ENCODE peak calls at places on chromosomes 2 and 18, in five cellular contexts. J is HCT116, D is MM.1S, P is GM23248, V is GM23338. H is an unnamed sample.

GRCh38 chr2:20365249-20365817 is 14.7 kb upstream of the PUM2 start:
- DNase-seq in D (peak; percentile 33), P (peak; percentile 91), V (no peak), J (no peak), H (no peak)

GRCh38 chr2:195596840-195597239 is 60.2 kb upstream of the SLC39A10 start:
- DNase-seq in D (no peak), J (no peak), V (no peak), P (peak; percentile 23), H (no peak)

GRCh38 chr2:218997730-218998129 is 4.5 kb upstream of the CRYBA2 start:
- DNase-seq in V (no peak), J (no peak), P (no peak), D (no peak), H (no peak)

GRCh38 chr2:173101687-173102086 is 26.0 kb downstream of the MAP3K20 start:
- DNase-seq in J (no peak), V (no peak), P (peak; percentile 84), D (no peak), H (no peak)

GRCh38 chr2:42974697-42975357 is 182.4 kb upstream of the HAAO start:
- DNase-seq in J (peak; percentile 6), V (peak; percentile 86), D (peak; percentile 24), P (peak; percentile 83), H (peak; percentile 84)

GRCh38 chr2:153819501-153819900 is 52.2 kb upstream of the GALNT13 start:
- DNase-seq in J (no peak), P (no peak), V (peak; percentile 26), D (no peak), H (peak; percentile 23)

GRCh38 chr2:109257653-109258052 is 128.6 kb downstream of the SH3RF3 start:
- DNase-seq in D (no peak), V (no peak), J (no peak), P (peak; percentile 44), H (no peak)

GRCh38 chr18:47996091-47996541 is 65.7 kb upstream of the SMAD2 start:
- DNase-seq in D (no peak), J (no peak), P (peak; percentile 48), V (no peak), H (peak; percentile 88)

DNA sequence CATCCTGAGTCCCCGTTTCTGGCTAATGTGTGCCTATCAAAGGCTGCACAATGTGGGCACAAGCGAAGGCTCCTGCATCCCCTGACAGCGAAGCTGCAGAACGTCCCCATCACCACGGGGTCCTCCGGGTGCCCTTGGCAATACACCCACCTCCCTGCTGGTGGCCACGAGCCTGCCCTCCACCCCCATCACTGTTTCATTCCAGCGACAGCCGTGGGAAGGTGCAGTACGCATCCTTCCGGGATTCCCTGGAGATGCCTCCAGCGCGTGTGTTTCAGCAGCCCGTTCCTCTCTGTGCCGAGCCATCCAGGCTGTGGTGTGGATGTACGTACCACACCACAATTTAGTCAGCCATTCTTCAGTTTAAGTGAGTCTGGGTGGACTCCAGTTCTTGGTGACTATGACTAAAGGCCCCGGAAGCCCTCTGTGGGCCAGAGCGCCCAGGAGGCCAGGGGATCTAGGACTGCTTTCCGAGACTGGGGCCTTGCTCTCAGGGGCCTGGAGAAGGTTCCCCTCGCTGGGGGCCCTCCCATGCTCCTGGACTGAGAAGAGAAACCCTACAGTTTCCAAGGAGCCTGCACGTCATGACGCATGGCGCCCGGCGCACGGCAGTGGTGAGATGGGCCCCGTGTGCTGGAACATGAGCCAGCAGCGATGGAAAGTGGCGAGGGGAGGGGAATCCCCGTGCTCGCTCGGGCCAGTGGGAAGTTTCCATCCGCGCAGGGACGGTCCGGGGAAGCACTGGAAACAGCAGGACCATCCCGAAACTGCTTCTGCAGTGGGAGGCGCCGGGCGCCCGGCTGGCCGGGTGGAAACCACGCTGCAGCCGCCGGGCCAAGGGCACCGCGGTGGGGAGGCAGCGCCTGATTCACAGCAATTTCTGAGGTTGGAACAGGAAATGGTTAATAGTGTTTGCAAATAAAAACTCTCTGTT is 4.6 kb upstream of the PDCD1 start:
- DNase-seq in P (peak; percentile 45), D (no peak), V (peak; percentile 57), J (no peak), H (no peak)
- H2AFZ ChIP-seq in P (no peak overlapping the region), D (no peak overlapping the region), V (peak overlapping the region; percentile 84), J (no peak overlapping the region), H (no peak overlapping the region)

GRCh38 chr18:13310286-13310685 is 91.7 kb downstream of the LDLRAD4 start:
- DNase-seq in V (no peak), J (no peak), D (no peak), P (no peak), H (no peak)

GRCh38 chr18:13312515-13312914 is 94.0 kb downstream of the LDLRAD4 start:
- DNase-seq in V (no peak), P (no peak), J (no peak), D (no peak), H (no peak)

GRCh38 chr18:13316066-13316465 is 97.5 kb downstream of the LDLRAD4 start:
- DNase-seq in V (no peak), J (no peak), P (peak; percentile 4), D (no peak), H (no peak)

GRCh38 chr18:13315000-13315399 is 96.4 kb downstream of the LDLRAD4 start:
- DNase-seq in P (no peak), D (no peak), J (no peak), V (no peak), H (no peak)

DNA sequence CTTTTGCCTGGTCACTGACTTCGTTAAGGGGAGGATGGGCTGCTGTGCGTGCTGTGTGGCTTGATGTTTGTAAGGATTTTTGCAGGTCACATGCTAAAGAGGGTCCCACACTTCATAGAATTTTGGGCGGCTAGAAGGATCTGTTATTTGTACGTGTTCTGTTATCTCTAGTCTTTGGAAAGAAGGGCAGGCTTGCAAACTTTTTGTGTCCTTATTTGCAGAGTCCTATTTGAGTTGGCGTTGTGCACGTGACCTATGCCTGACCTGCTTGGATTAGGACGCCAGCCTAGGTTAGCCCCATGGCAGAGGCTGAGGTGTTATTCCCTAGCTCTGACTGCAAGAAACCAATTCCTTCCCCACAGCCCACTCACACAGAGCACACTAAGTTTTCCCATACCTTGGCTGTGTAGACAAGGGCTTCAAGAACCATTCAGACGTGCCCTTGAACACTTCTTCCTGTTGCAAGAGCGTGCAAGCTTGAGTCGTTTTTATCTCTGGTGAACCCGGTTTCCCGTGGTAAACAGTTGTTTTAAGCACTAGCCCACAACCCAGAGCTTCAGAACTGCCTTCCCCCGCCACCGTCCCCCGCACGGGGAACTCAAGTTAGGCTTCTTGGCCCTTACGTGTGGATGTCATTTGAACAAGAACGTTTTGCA is 94.6 kb downstream of the LDLRAD4 start:
- DNase-seq in P (no peak), V (no peak), D (no peak), J (no peak), H (no peak)
- TF ChIP-seq EZH2phosphoT487 in P (no peak), V (no peak), D (no peak), J (no peak), H (no peak)

GRCh38 chr2:62151306-62151638 is 44.6 kb upstream of the B3GNT2 start:
- DNase-seq in V (no peak), P (no peak), D (no peak), J (no peak), H (no peak)

GRCh38 chr2:62152000-62152399 is 43.9 kb upstream of the B3GNT2 start:
- DNase-seq in P (peak; percentile 49), J (peak; percentile 44), D (no peak), V (no peak), H (no peak)

GRCh38 chr2:62149708-62150107 is 46.2 kb upstream of the B3GNT2 start:
- DNase-seq in D (no peak), V (no peak), P (peak; percentile 100), J (no peak), H (no peak)

GRCh38 chr2:62147610-62148301 is 48.2 kb upstream of the B3GNT2 start:
- DNase-seq in V (no peak), J (no peak), D (no peak), P (peak; percentile 92), H (no peak)

GRCh38 chr2:62150597-62151305 is 45.2 kb upstream of the B3GNT2 start:
- DNase-seq in J (no peak), D (no peak), P (no peak), V (peak; percentile 40), H (no peak)
- H3K27ac ChIP-seq in J (no peak overlapping the region), D (no peak overlapping the region), P (no peak overlapping the region), V (peak overlapping the region; percentile 36), H (no peak overlapping the region)

GRCh38 chr2:179671314-179671713 is 190.1 kb downstream of the ZNF385B start:
- DNase-seq in V (no peak), P (peak; percentile 71), D (no peak), J (no peak), H (no peak)

GRCh38 chr2:179682756-179683155 is 178.7 kb downstream of the ZNF385B start:
- DNase-seq in J (no peak), D (no peak), P (no peak), V (no peak), H (no peak)

GRCh38 chr2:179677746-179678505 is 183.5 kb downstream of the ZNF385B start:
- DNase-seq in J (no peak), D (no peak), V (no peak), P (no peak), H (no peak)

GRCh38 chr2:179675435-179675834 is 186.0 kb downstream of the ZNF385B start:
- DNase-seq in D (peak; percentile 30), V (no peak), P (no peak), J (no peak), H (no peak)

DNA sequence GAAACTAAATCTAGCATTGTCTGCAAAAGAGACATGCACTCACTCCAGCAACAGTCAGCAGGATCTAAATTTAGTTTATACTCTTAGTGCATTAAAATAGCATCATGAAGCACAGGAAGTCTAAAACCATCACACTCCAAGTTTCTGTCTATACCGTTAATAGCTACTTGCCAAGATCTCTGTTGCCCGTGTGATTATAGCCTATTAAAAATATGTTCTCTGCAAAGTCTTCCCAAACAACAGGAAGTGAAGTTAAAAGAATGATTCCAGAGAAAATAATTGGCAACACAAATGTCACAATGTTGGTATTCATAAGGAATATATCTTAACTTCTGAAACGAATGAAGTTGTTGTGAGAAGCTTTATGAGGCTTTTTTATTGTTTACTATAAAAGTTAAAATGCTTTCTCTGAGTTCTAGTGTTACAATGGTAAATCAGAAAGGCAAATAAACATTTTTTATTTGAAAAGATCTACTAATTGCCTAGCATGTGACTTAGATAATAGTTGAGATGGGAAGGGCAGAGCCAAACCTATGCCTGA is 184.2 kb downstream of the ZNF385B start:
- DNase-seq in D (peak; percentile 89), J (no peak), P (peak; percentile 24), V (no peak), H (no peak)
- H2AFZ ChIP-seq in D (no peak overlapping the region), J (no peak overlapping the region), P (peak overlapping the region; percentile 42), V (no peak overlapping the region), H (no peak overlapping the region)

DNA sequence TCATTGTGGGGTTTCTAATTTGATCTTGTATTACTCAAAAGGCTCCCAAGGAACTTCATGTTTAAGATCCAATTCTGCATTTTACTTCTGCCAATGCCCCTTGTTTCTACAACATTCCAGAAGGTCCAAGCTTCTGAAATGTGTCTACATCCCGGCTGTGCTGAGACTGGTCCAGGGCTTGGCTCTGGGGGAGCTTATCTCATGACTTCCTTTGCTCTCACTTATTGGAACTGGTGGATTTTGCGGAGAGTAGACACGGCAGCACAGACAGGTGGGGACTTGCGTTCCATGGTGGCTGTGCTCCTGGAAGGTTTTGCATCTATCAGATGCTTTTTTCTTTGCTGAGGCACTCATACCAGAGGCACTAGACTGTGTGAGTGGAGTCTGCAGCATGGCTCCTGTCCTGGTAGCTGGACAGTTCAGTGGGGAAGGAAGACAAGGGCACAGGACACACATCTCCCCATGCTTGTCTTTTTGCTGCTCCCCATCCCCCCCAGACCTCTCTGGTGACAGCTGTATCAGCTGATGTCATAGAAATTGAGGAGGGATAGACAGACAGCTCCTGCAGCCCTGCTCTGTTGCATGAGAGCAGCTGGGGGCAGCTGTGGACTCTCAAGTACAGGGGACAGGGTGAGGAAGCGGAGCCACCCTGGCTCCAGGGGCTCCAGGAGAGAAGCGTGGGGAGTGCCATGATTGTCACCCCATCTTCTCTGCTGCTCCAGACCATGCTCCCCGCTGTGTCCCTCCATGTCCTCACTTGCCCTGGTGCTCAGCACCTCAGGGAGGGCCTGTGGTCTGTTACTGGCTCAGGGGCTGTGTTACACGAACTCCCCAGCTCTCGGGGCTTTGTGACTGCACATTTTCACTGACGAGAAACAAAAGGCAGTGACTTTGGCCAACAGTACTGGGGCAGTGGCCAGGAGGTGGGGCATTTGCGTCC is 46.0 kb downstream of the ACAA2 start:
- DNase-seq in D (no peak), J (no peak), P (no peak), V (no peak), H (no peak)
- TF ChIP-seq EZH2phosphoT487 in D (no peak), J (no peak), P (no peak), V (no peak), H (no peak)